ENCODE peak calls at places on chromosomes 3 and 15, in six cellular contexts. J is glutamatergic neuron; H is OCI-LY7; K is activated CD4-positive, alpha-beta T cell treated with anti-CD3 and anti-CD28 coated beads for 24 hours; I is heart left ventricle; D is stimulated activated CD8-positive, alpha-beta memory T cell treated with anti-CD3 and anti-CD28 coated beads, Interleukin-15, amount 100 ng/mL, for 1 hour. A is an unnamed sample.

GRCh38 chr3:143040264-143040879 is 39.0 kb downstream of the U2SURP start:
- DNase-seq in J (no peak), H (peak), K (no peak), I (no peak), D (no peak), A (no peak)

GRCh38 chr15:67173786-67174185 is 80.7 kb downstream of the AAGAB start:
- DNase-seq in J (no peak), H (no peak), K (no peak), I (no peak), D (no peak), A (no peak)

GRCh38 chr15:91055548-91056331 is 33.3 kb upstream of the VPS33B start:
- DNase-seq in J (peak), H (peak), K (no peak), I (peak), D (no peak), A (no peak)

GRCh38 chr3:128447561-128448013 is 19.1 kb downstream of the DNAJB8 start:
- DNase-seq in J (no peak), H (no peak), K (peak), I (no peak), D (no peak), A (no peak)

GRCh38 chr15:48560321-48561051 is 85.0 kb downstream of the FBN1 start:
- DNase-seq in J (no peak), H (no peak), K (no peak), I (no peak), D (no peak), A (no peak)

GRCh38 chr15:61892140-61892539 is 168.1 kb downstream of the VPS13C start:
- DNase-seq in J (no peak), H (no peak), K (no peak), I (no peak), D (no peak), A (no peak)

GRCh38 chr3:99640214-99640851 is 1.9 kb downstream of the COL8A1 start:
- DNase-seq in J (no peak), H (no peak), K (no peak), I (no peak), D (no peak), A (no peak)

GRCh38 chr3:63450634-63451363 is 172.7 kb downstream of the SYNPR start:
- DNase-seq in J (no peak), H (no peak), K (no peak), I (no peak), D (no peak), A (no peak)

GRCh38 chr3:140896997-140897396 is 44.6 kb upstream of the SLC25A36 start:
- DNase-seq in J (no peak), H (no peak), K (no peak), I (no peak), D (no peak), A (no peak)